ENCODE peak calls at places on chromosomes 4 and X, in five cellular contexts. A is tibial nerve, N is RWPE1, H is fibroblast of lung, C is WTC11. Y is an unnamed sample.
A peak's percentile ranks its signal among the peaks of the same experiment; 100 is the strongest.

GRCh38 chr4:118173126-118173525 is 138.8 kb downstream of the NDST3 start:
- DNase-seq in A (no peak), N (no peak), H (peak; percentile 24), C (no peak), Y (no peak)

GRCh38 chrX:50941638-50942037 is 31.1 kb downstream of the BMP15 start:
- DNase-seq in A (no peak), N (no peak), H (no peak), C (peak; percentile 17), Y (no peak)

GRCh38 chr4:165184220-165184619 is 23.1 kb upstream of the KLHL2 start:
- DNase-seq in A (no peak), N (no peak), H (no peak), C (no peak), Y (no peak)

GRCh38 chrX:68238568-68238967 is 194.7 kb downstream of the OPHN1 start:
- DNase-seq in A (no peak), N (no peak), H (no peak), C (peak; percentile 51), Y (no peak)

GRCh38 chr4:108744307-108744706 is 18.5 kb downstream of the ETNPPL start:
- DNase-seq in A (no peak), N (no peak), H (no peak), C (no peak), Y (no peak)

GRCh38 chr4:14431155-14432134 is 570.8 kb upstream of the CPEB2 start:
- DNase-seq in A (no peak), N (no peak), H (no peak), C (no peak), Y (no peak)

GRCh38 chr4:61200991-61201526 is 933 bp downstream of the ADGRL3 start:
- DNase-seq in A (no peak), N (peak; percentile 5), H (peak; percentile 49), C (peak; percentile 36), Y (peak; percentile 56)

GRCh38 chrX:77597090-77597489 is 149.9 kb downstream of the FGF16 start:
- DNase-seq in A (no peak), N (peak; percentile 23), H (peak; percentile 52), C (no peak), Y (no peak)

GRCh38 chr4:5923306-5923830 is 30.5 kb upstream of the CRMP1 start:
- DNase-seq in A (no peak), N (no peak), H (no peak), C (no peak), Y (no peak)

GRCh38 chrX:46165411-46165810 is 379.8 kb downstream of the ZNF674 start:
- DNase-seq in A (no peak), N (peak; percentile 42), H (peak; percentile 6), C (no peak), Y (no peak)

GRCh38 chr4:48421101-48421500 is 62.0 kb upstream of the SLC10A4 start:
- DNase-seq in A (no peak), N (no peak), H (no peak), C (no peak), Y (no peak)
- TF ChIP-seq CTCF in A (no peak), N (no peak), H (no peak), C (no peak), Y (no peak)

GRCh38 chrX:40538391-40538790 is 42.4 kb upstream of the ATP6AP2 start:
- DNase-seq in A (no peak), N (no peak), H (peak; percentile 0), C (no peak), Y (no peak)

GRCh38 chrX:40542972-40543371 is 37.8 kb upstream of the ATP6AP2 start:
- DNase-seq in A (no peak), N (no peak), H (no peak), C (no peak), Y (no peak)

GRCh38 chrX:40537310-40537709 is 43.5 kb upstream of the ATP6AP2 start:
- DNase-seq in A (no peak), N (no peak), H (no peak), C (no peak), Y (no peak)

GRCh38 chrX:40542208-40542607 is 38.6 kb upstream of the ATP6AP2 start:
- DNase-seq in A (no peak), N (no peak), H (no peak), C (no peak), Y (no peak)

DNA sequence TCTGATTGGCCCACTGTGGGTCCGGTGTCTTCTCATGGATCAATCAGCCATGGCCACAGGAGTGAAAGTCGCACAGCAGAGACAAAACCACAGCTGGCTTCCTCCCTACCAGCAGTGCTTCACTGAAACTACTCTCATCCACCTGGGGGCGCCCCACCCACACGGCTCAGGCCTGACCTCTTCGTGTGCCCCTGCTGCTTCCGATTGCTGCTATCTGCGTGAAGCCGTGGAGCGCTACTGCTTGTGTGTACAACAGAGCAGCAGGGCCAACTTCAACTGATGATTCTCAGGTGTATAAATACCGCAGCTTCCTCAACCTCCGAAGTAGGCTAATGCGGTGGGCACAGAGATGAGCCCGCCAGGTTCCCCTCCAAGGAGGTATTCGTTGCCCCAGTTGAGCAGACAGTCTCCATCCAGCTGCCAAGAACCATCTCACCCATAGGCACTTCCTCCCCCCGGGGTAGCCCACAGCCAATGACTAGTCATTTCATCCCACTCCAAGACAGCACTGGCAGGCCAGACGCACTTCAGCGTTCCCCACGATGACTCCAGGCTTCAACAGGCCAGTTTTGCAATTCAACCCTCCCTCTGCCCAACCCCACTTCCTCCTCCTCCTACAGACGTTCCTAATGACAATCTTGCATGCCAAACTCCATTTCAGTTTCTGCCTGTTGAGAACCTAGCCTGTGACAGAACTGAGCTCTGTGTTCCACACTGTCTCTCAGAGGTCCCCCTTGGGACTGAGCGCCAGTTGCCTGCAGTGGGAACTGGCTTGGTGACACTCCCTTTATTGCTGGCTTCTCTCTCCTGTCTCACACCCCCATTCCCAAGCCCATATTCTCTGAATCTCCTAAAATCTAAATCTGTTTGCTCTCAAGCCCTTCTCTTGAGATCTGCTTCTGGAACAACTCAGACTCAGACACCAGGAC is 41.3 kb upstream of the ATP6AP2 start:
- DNase-seq in A (no peak), N (no peak), H (peak; percentile 58), C (peak; percentile 69), Y (no peak)
- TF ChIP-seq CTCF in A (no peak), N (no peak), H (no peak), C (no peak), Y (no peak)

GRCh38 chr4:7153711-7154110 is 38.6 kb upstream of the SORCS2 start:
- DNase-seq in A (no peak), N (no peak), H (no peak), C (no peak), Y (no peak)
- TF ChIP-seq CTCF in A (no peak), N (no peak), H (no peak), C (no peak), Y (no peak)

GRCh38 chrX:1062351-1062750 is 150.1 kb downstream of the CRLF2 start:
- DNase-seq in A (no peak), N (no peak), H (no peak), C (no peak), Y (no peak)
- TF ChIP-seq CTCF in A (no peak), N (no peak), H (no peak), C (no peak), Y (no peak)

GRCh38 chrX:134183665-134184064 is 53.3 kb upstream of the CCDC160 start:
- DNase-seq in A (no peak), N (no peak), H (no peak), C (no peak), Y (no peak)

GRCh38 chrX:134184936-134185335 is 52.0 kb upstream of the CCDC160 start:
- DNase-seq in A (no peak), N (no peak), H (no peak), C (no peak), Y (no peak)

GRCh38 chrX:134191276-134191675 is 45.7 kb upstream of the CCDC160 start:
- DNase-seq in A (no peak), N (no peak), H (no peak), C (no peak), Y (no peak)

GRCh38 chrX:134181261-134181660 is 55.7 kb upstream of the CCDC160 start:
- DNase-seq in A (no peak), N (no peak), H (no peak), C (no peak), Y (no peak)

DNA sequence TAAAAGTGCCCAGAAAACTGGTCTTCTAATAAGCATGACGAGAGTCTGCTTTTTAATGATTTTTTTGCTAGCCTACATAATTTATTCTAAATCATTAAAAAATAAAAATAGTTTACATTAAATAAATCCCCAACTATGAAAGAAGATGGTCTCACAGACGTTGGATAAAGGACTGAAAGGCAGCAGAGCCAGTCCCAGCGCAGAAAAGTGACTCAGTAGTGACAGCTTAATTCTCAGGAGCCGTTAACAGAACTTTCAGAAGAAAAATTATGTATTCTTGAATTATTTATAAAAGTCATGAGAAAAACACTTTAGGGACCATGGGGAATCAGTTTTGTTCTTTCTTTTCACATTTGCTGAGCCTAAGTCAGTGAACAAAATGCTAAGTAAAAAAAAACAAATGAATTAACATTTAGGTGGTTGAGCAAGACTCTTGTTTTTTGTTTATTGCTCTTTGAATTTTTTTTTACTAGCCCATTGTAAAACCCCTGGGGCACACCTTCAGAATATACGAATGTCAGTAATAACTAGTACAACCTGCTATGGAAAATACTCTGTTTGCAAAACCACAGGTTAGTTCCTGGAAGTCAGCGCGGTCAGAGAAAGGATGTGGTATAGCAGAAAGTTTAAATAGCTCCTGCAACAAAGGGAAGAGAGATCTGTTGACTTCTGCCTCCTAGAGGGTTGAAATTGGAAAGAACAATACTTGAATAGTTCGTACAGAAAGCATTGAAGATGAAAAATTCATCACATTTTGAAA is 50.4 kb upstream of the CCDC160 start:
- DNase-seq in A (no peak), N (no peak), H (no peak), C (no peak), Y (no peak)
- TF ChIP-seq CTCF in A (no peak), N (no peak), H (no peak), C (no peak), Y (no peak)

GRCh38 chr4:80128941-80129340 is 55.9 kb upstream of the ANTXR2 start:
- DNase-seq in A (no peak), N (no peak), H (no peak), C (no peak), Y (no peak)

GRCh38 chr4:80124246-80125211 is 51.5 kb upstream of the ANTXR2 start:
- DNase-seq in A (no peak), N (no peak), H (no peak), C (no peak), Y (no peak)

GRCh38 chr4:80127870-80128419 is 54.9 kb upstream of the ANTXR2 start:
- DNase-seq in A (no peak), N (no peak), H (no peak), C (no peak), Y (no peak)

GRCh38 chr4:80126435-80126834 is 53.4 kb upstream of the ANTXR2 start:
- DNase-seq in A (no peak), N (no peak), H (no peak), C (no peak), Y (no peak)

DNA sequence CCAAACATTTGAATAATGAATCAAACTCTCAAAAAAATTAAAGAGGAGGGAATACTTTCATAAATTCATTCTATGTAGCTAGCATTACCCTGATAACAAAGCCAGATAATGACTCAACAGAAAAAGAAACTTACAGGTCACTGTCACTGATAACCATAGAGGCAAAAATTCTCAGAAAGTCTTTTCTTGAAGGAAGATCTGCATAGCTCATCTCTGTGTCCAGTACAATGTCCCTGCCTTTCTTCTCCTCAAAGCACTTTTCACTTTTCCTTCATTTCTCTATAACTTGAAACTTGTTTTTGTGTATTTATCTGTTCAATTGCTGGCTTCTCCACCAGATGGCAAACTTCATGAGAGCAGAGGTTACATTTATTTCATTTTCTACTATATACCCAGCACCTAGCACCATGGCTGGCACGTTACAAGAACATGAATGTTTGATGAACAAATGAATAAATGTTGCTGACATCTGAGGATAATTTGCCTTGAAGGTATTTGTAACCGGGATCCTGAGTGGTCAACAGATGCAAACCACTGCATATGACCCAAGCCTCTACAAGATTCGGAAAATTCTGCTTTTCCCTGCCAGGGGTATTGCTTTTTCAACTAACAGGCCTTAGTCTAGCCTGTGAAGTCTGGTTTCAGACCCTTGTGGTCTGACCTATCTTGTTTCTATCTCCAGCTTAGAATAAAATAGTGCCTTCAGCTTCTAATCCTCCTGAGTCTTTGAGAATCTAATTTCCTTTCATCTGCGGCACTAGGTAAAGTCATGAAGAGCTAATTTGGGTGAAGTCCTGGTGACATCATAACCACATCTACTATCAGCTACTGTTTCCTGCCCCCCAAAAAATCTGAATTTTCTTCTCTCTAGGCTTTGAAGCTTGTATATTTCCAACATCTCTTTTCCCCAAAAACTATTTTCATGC is 52.5 kb upstream of the ANTXR2 start:
- DNase-seq in A (no peak), N (peak; percentile 15), H (peak; percentile 50), C (no peak), Y (no peak)
- TF ChIP-seq CTCF in A (peak; percentile 41), N (peak; percentile 36), H (peak; percentile 67), C (no peak), Y (peak; percentile 31)

Y was measured in mesothelial cell of epicardium.